ENCODE peak calls at places on chromosomes 5 and 9, in seven cellular contexts. One of them, this sample, is unnamed.

GRCh38 chr9:7346144-7346543 is 453.4 kb downstream of the DMAC1 start:
- DNase-seq in tibial nerve: no peak
- DNase-seq in SK-N-SH: no peak
- DNase-seq in left ventricle myocardium inferior: no peak
- DNase-seq in heart left ventricle: no peak
- DNase-seq in stomach: no peak
- DNase-seq in CD8-positive, alpha-beta T cell: no peak
- DNase-seq in this sample: no peak

GRCh38 chr5:148011407-148012124 is 52.2 kb upstream of the SPINK5 start:
- DNase-seq in CD8-positive, alpha-beta T cell: no peak
- DNase-seq in SK-N-SH: no peak
- DNase-seq in stomach: no peak
- DNase-seq in left ventricle myocardium inferior: no peak
- DNase-seq in tibial nerve: no peak
- DNase-seq in heart left ventricle: no peak
- DNase-seq in this sample: no peak

GRCh38 chr5:113804264-113804663 is 290.8 kb downstream of the YTHDC2 start:
- DNase-seq in CD8-positive, alpha-beta T cell: no peak
- DNase-seq in stomach: no peak
- DNase-seq in heart left ventricle: no peak
- DNase-seq in left ventricle myocardium inferior: no peak
- DNase-seq in SK-N-SH: no peak
- DNase-seq in tibial nerve: no peak
- DNase-seq in this sample: no peak

GRCh38 chr9:38423939-38424843 is at the start of gene IGFBPL1:
- DNase-seq in heart left ventricle: no peak
- DNase-seq in CD8-positive, alpha-beta T cell: no peak
- DNase-seq in stomach: no peak
- DNase-seq in SK-N-SH: peak; percentile 89
- DNase-seq in left ventricle myocardium inferior: no peak
- DNase-seq in tibial nerve: no peak
- DNase-seq in this sample: peak; percentile 15

GRCh38 chr5:96528816-96529474 is 95.9 kb upstream of the PCSK1 start:
- DNase-seq in SK-N-SH: peak; percentile 27
- DNase-seq in stomach: no peak
- DNase-seq in CD8-positive, alpha-beta T cell: no peak
- DNase-seq in tibial nerve: no peak
- DNase-seq in left ventricle myocardium inferior: no peak
- DNase-seq in heart left ventricle: no peak
- DNase-seq in this sample: no peak

GRCh38 chr9:35729101-35729500 is 2.9 kb downstream of the TLN1 start:
- DNase-seq in tibial nerve: no peak
- DNase-seq in SK-N-SH: no peak
- DNase-seq in left ventricle myocardium inferior: no peak
- DNase-seq in heart left ventricle: no peak
- DNase-seq in stomach: no peak
- DNase-seq in CD8-positive, alpha-beta T cell: no peak
- DNase-seq in this sample: no peak

GRCh38 chr9:127216210-127216887 is 48.2 kb upstream of the GARNL3 start:
- DNase-seq in heart left ventricle: no peak
- DNase-seq in SK-N-SH: no peak
- DNase-seq in tibial nerve: no peak
- DNase-seq in left ventricle myocardium inferior: no peak
- DNase-seq in CD8-positive, alpha-beta T cell: no peak
- DNase-seq in stomach: no peak
- DNase-seq in this sample: no peak

GRCh38 chr5:64505769-64506566 is at the start of gene RGS7BP:
- DNase-seq in tibial nerve: no peak
- DNase-seq in SK-N-SH: peak; percentile 38
- DNase-seq in CD8-positive, alpha-beta T cell: no peak
- DNase-seq in left ventricle myocardium inferior: peak; percentile 40
- DNase-seq in stomach: peak; percentile 29
- DNase-seq in heart left ventricle: peak; percentile 42
- DNase-seq in this sample: peak; percentile 33

GRCh38 chr5:31819926-31820516 is 181.1 kb downstream of the PDZD2 start:
- DNase-seq in heart left ventricle: no peak
- DNase-seq in CD8-positive, alpha-beta T cell: no peak
- DNase-seq in SK-N-SH: no peak
- DNase-seq in stomach: no peak
- DNase-seq in left ventricle myocardium inferior: no peak
- DNase-seq in tibial nerve: no peak
- DNase-seq in this sample: no peak

GRCh38 chr5:111070272-111071134 is 1.0 kb upstream of the TSLP start:
- DNase-seq in left ventricle myocardium inferior: peak; percentile 26
- DNase-seq in CD8-positive, alpha-beta T cell: no peak
- DNase-seq in SK-N-SH: no peak
- DNase-seq in heart left ventricle: peak; percentile 15
- DNase-seq in tibial nerve: no peak
- DNase-seq in stomach: peak; percentile 26
- DNase-seq in this sample: no peak

GRCh38 chr5:40812125-40812524 is 14.0 kb upstream of the PRKAA1 start:
- DNase-seq in heart left ventricle: no peak
- DNase-seq in CD8-positive, alpha-beta T cell: no peak
- DNase-seq in stomach: no peak
- DNase-seq in left ventricle myocardium inferior: no peak
- DNase-seq in tibial nerve: no peak
- DNase-seq in SK-N-SH: no peak
- DNase-seq in this sample: no peak

GRCh38 chr9:4967521-4967920 is 17.6 kb upstream of the JAK2 start:
- DNase-seq in CD8-positive, alpha-beta T cell: no peak
- DNase-seq in SK-N-SH: no peak
- DNase-seq in left ventricle myocardium inferior: no peak
- DNase-seq in tibial nerve: no peak
- DNase-seq in stomach: no peak
- DNase-seq in heart left ventricle: no peak
- DNase-seq in this sample: no peak

GRCh38 chr5:149632311-149633251 is 51.3 kb downstream of the ARHGEF37 start:
- DNase-seq in stomach: peak; percentile 82
- DNase-seq in SK-N-SH: no peak
- DNase-seq in CD8-positive, alpha-beta T cell: no peak
- DNase-seq in left ventricle myocardium inferior: no peak
- DNase-seq in heart left ventricle: no peak
- DNase-seq in tibial nerve: no peak
- DNase-seq in this sample: no peak

GRCh38 chr9:69036319-69036718 is 767 bp downstream of the FXN start:
- DNase-seq in stomach: no peak
- DNase-seq in CD8-positive, alpha-beta T cell: no peak
- DNase-seq in tibial nerve: no peak
- DNase-seq in left ventricle myocardium inferior: no peak
- DNase-seq in heart left ventricle: no peak
- DNase-seq in SK-N-SH: no peak
- DNase-seq in this sample: no peak

GRCh38 chr9:124769451-124770358 is 1.4 kb downstream of the NR6A1 start:
- DNase-seq in tibial nerve: no peak
- DNase-seq in heart left ventricle: no peak
- DNase-seq in CD8-positive, alpha-beta T cell: no peak
- DNase-seq in SK-N-SH: peak; percentile 63
- DNase-seq in left ventricle myocardium inferior: no peak
- DNase-seq in stomach: no peak
- DNase-seq in this sample: no peak

GRCh38 chr5:134555223-134555790 is 29.8 kb downstream of the JADE2 start:
- DNase-seq in tibial nerve: no peak
- DNase-seq in left ventricle myocardium inferior: no peak
- DNase-seq in stomach: no peak
- DNase-seq in SK-N-SH: no peak
- DNase-seq in CD8-positive, alpha-beta T cell: no peak
- DNase-seq in heart left ventricle: no peak
- DNase-seq in this sample: peak; percentile 64

GRCh38 chr5:10259916-10260315 is 9.8 kb downstream of the CCT5 start:
- DNase-seq in tibial nerve: no peak
- DNase-seq in SK-N-SH: no peak
- DNase-seq in left ventricle myocardium inferior: no peak
- DNase-seq in CD8-positive, alpha-beta T cell: no peak
- DNase-seq in stomach: no peak
- DNase-seq in heart left ventricle: no peak
- DNase-seq in this sample: no peak

GRCh38 chr9:123120131-123120530 is 86.7 kb downstream of the GPR21 start:
- DNase-seq in SK-N-SH: no peak
- DNase-seq in stomach: no peak
- DNase-seq in left ventricle myocardium inferior: no peak
- DNase-seq in tibial nerve: no peak
- DNase-seq in heart left ventricle: no peak
- DNase-seq in CD8-positive, alpha-beta T cell: no peak
- DNase-seq in this sample: no peak

GRCh38 chr5:141476132-141476909 is 555 bp downstream of the PCDHGC3 start:
- DNase-seq in left ventricle myocardium inferior: peak; percentile 64
- DNase-seq in tibial nerve: peak; percentile 41
- DNase-seq in heart left ventricle: peak; percentile 67
- DNase-seq in SK-N-SH: peak; percentile 65
- DNase-seq in CD8-positive, alpha-beta T cell: no peak
- DNase-seq in stomach: peak; percentile 55
- DNase-seq in this sample: peak; percentile 56

GRCh38 chr5:141478321-141478945 is 2.7 kb downstream of the PCDHGC3 start:
- DNase-seq in left ventricle myocardium inferior: no peak
- DNase-seq in tibial nerve: no peak
- DNase-seq in stomach: peak; percentile 88
- DNase-seq in heart left ventricle: no peak
- DNase-seq in SK-N-SH: no peak
- DNase-seq in CD8-positive, alpha-beta T cell: no peak
- DNase-seq in this sample: no peak

GRCh38 chr5:141477815-141478214 is 2.0 kb downstream of the PCDHGC3 start:
- DNase-seq in tibial nerve: no peak
- DNase-seq in SK-N-SH: peak; percentile 52
- DNase-seq in heart left ventricle: no peak
- DNase-seq in left ventricle myocardium inferior: no peak
- DNase-seq in stomach: no peak
- DNase-seq in CD8-positive, alpha-beta T cell: no peak
- DNase-seq in this sample: no peak

GRCh38 chr5:141477169-141477568 is 1.4 kb downstream of the PCDHGC3 start:
- DNase-seq in SK-N-SH: peak; percentile 7
- DNase-seq in CD8-positive, alpha-beta T cell: no peak
- DNase-seq in heart left ventricle: no peak
- DNase-seq in left ventricle myocardium inferior: no peak
- DNase-seq in stomach: no peak
- DNase-seq in tibial nerve: no peak
- DNase-seq in this sample: no peak

DNA sequence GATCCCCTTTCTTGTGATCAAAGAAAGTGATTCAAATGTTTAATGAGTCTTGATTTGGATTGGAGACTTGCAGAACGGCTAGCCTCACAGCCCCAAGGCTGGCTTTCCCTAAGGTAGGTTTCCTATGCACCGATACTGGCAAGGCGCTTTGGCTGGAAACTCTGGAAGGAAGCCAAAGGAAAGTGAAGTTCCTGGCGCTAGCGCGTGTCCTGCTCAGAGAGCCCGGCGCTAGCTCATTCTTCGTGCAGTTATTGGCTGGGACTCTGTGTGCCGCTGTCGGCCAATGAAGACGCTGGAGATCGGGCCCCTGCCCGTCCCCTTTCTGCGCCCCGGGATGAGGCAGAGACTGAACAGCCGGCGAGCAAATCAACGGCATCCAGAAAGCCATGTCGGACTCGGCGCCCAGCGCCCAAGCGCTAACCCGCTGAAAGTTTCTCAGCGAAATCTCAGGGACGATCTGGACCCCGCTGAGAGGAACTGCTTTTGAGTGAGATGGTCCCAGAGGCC is at the start of gene PCDHGC3:
- DNase-seq in stomach: peak; percentile 88
- DNase-seq in tibial nerve: peak; percentile 79
- DNase-seq in CD8-positive, alpha-beta T cell: no peak
- DNase-seq in heart left ventricle: peak; percentile 93
- DNase-seq in left ventricle myocardium inferior: peak; percentile 92
- DNase-seq in SK-N-SH: peak; percentile 90
- DNase-seq in this sample: peak; percentile 81
- TF ChIP-seq CTCF in stomach: no peak
- TF ChIP-seq CTCF in tibial nerve: peak; percentile 61
- TF ChIP-seq CTCF in CD8-positive, alpha-beta T cell: no peak
- TF ChIP-seq CTCF in heart left ventricle: peak; percentile 31
- TF ChIP-seq CTCF in left ventricle myocardium inferior: peak; percentile 47
- TF ChIP-seq CTCF in SK-N-SH: peak; percentile 45
- TF ChIP-seq CTCF in this sample: peak; percentile 53

GRCh38 chr5:7418276-7418675 is 22.3 kb downstream of the ADCY2 start:
- DNase-seq in heart left ventricle: no peak
- DNase-seq in SK-N-SH: no peak
- DNase-seq in tibial nerve: no peak
- DNase-seq in CD8-positive, alpha-beta T cell: no peak
- DNase-seq in left ventricle myocardium inferior: no peak
- DNase-seq in stomach: no peak
- DNase-seq in this sample: no peak
- H3K27me3 ChIP-seq in heart left ventricle: no peaks in the 10 kb centered on the region
- H3K27me3 ChIP-seq in SK-N-SH: no peaks in the 10 kb centered on the region
- H3K27me3 ChIP-seq in tibial nerve: no peaks in the 10 kb centered on the region
- H3K27me3 ChIP-seq in CD8-positive, alpha-beta T cell: no peaks in the 10 kb centered on the region
- H3K27me3 ChIP-seq in left ventricle myocardium inferior: peaks cover 50% of the 10 kb centered on the region
- H3K27me3 ChIP-seq in stomach: no peaks in the 10 kb centered on the region
- H3K27me3 ChIP-seq in this sample: no peaks in the 10 kb centered on the region

GRCh38 chr9:116157436-116158138 is 4.0 kb downstream of the PAPPA start:
- DNase-seq in stomach: no peak
- DNase-seq in tibial nerve: no peak
- DNase-seq in heart left ventricle: no peak
- DNase-seq in CD8-positive, alpha-beta T cell: no peak
- DNase-seq in left ventricle myocardium inferior: no peak
- DNase-seq in SK-N-SH: no peak
- DNase-seq in this sample: no peak
- H3K4me3 ChIP-seq in stomach: no peak overlapping the region
- H3K4me3 ChIP-seq in tibial nerve: no peak overlapping the region
- H3K4me3 ChIP-seq in heart left ventricle: no peak overlapping the region
- H3K4me3 ChIP-seq in CD8-positive, alpha-beta T cell: no peak overlapping the region
- H3K4me3 ChIP-seq in left ventricle myocardium inferior: peak overlapping the region; percentile 72
- H3K4me3 ChIP-seq in SK-N-SH: peak overlapping the region; percentile 75
- H3K4me3 ChIP-seq in this sample: no peak overlapping the region

DNA sequence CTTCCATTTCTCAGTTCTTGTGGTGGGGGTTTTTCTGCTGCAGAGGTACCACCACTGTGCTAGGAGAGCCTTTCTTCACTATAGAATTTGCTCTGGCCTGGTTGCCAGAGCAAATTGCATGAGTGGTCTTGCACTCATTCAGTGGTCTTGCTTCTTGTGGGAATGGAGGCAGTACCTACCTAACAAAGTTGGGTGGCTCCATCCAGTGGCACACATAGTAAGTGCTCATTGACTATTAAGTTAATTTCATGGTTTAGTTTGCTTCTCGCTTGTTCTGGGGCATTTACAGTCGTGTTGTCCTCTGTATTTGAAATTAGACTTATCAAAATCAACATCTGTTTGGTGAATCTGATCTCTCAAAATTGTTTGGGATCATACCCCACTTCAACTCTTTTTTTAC is 23.0 kb downstream of the SLC28A3 start:
- DNase-seq in CD8-positive, alpha-beta T cell: no peak
- DNase-seq in heart left ventricle: no peak
- DNase-seq in tibial nerve: no peak
- DNase-seq in stomach: no peak
- DNase-seq in left ventricle myocardium inferior: no peak
- DNase-seq in SK-N-SH: no peak
- DNase-seq in this sample: no peak
- TF ChIP-seq CTCF in CD8-positive, alpha-beta T cell: no peak
- TF ChIP-seq CTCF in heart left ventricle: no peak
- TF ChIP-seq CTCF in tibial nerve: no peak
- TF ChIP-seq CTCF in stomach: no peak
- TF ChIP-seq CTCF in left ventricle myocardium inferior: no peak
- TF ChIP-seq CTCF in SK-N-SH: peak; percentile 32
- TF ChIP-seq CTCF in this sample: peak; percentile 38